ENCODE peak calls at places on chromosomes 1 and 21, in four cellular contexts. Y is A549, N is endothelial cell of umbilical vein, K is K562. F is an unnamed sample.

GRCh38 chr1:4711191-4711915 is 56.9 kb downstream of the AJAP1 start:
- DNase-seq in Y (no peak), N (no peak), K (no peak), F (no peak)

GRCh38 chr1:157566484-157567300 is 14.4 kb upstream of the FCRL5 start:
- DNase-seq in Y (no peak), N (no peak), K (no peak), F (peak)

GRCh38 chr1:19395678-19396192 is 83.6 kb downstream of the SLC66A1 start:
- DNase-seq in Y (no peak), N (no peak), K (no peak), F (no peak)

GRCh38 chr21:43369596-43370090 is 57.3 kb downstream of the SIK1 start:
- DNase-seq in Y (no peak), N (no peak), K (no peak), F (no peak)

GRCh38 chr1:81974222-81974841 is 173.6 kb downstream of the ADGRL2 start:
- DNase-seq in Y (no peak), N (no peak), K (no peak), F (no peak)

GRCh38 chr1:26014179-26014578 is 7.4 kb upstream of the EXTL1 start:
- DNase-seq in Y (no peak), N (no peak), K (no peak), F (no peak)

GRCh38 chr1:19485362-19486187 is at the start of gene CAPZB:
- DNase-seq in Y (peak), N (peak), K (peak), F (peak)

GRCh38 chr1:17852383-17852782 is 97.2 kb downstream of the ACTL8 start:
- DNase-seq in Y (no peak), N (no peak), K (no peak), F (no peak)

GRCh38 chr1:181855380-181855779 is 206.1 kb downstream of the ZNF648 start:
- DNase-seq in Y (no peak), N (no peak), K (no peak), F (no peak)
- TF ChIP-seq MAX in Y (no peak), N (no peak), K (no peak), F (no peak)

GRCh38 chr1:242318140-242318539 is 206.4 kb downstream of the PLD5 start:
- DNase-seq in Y (no peak), N (no peak), K (no peak), F (no peak)
- TF ChIP-seq MYC in Y (no peak), N (no peak), K (no peak), F (no peak)

GRCh38 chr1:204520834-204521709 is 4.9 kb downstream of the MDM4 start:
- DNase-seq in Y (no peak), N (no peak), K (no peak), F (peak)

GRCh38 chr1:204528677-204529076 is 12.5 kb downstream of the MDM4 start:
- DNase-seq in Y (no peak), N (no peak), K (no peak), F (no peak)

GRCh38 chr1:204528241-204528640 is 12.0 kb downstream of the MDM4 start:
- DNase-seq in Y (no peak), N (no peak), K (no peak), F (no peak)

GRCh38 chr1:204524986-204525385 is 8.8 kb downstream of the MDM4 start:
- DNase-seq in Y (no peak), N (no peak), K (no peak), F (no peak)

GRCh38 chr1:204523605-204524215 is 7.5 kb downstream of the MDM4 start:
- DNase-seq in Y (no peak), N (no peak), K (no peak), F (peak)
- TF ChIP-seq MAX in Y (no peak), N (no peak), K (no peak), F (no peak)

DNA sequence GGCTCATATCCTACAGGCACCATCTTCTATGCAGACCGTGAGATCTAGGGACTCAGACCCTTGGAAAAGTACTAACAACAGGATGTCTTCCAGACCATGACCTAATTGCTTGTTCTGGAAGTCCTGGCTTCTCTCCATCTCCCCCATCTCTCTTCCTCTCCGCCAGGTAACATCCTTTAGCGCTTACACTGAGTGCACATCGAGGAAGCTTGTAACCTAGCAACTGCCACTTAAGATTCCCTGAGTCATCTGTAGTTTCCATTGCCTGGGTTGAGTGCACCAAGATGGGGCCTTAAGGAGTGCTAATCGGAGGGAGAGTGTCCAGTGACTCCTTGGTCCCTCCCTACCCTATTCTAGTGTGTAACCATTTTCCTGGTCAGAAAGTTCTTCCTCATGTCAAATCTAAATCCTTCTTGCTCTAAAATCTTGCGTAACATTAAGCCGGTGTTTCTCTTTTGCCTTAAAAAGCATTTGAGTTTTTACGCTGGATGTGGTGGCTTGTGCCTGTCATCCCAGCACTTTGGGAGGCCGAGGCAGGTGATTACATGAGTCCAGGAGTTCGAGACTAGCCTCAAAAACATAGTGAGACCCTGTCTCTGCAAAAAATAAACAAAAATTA is 9.7 kb downstream of the KLHDC8A start:
- DNase-seq in Y (no peak), N (no peak), K (no peak), F (no peak)
- TF ChIP-seq MYC in Y (no peak), N (no peak), K (no peak), F (no peak)

GRCh38 chr1:220498188-220498587 is 29.7 kb upstream of the MARK1 start:
- DNase-seq in Y (no peak), N (no peak), K (no peak), F (no peak)
- TF ChIP-seq MAX in Y (no peak), N (no peak), K (no peak), F (no peak)

GRCh38 chr1:40337448-40337847 is 20.4 kb upstream of the COL9A2 start:
- DNase-seq in Y (no peak), N (no peak), K (no peak), F (no peak)
- TF ChIP-seq MYC in Y (no peak), N (no peak), K (no peak), F (no peak)

GRCh38 chr1:41493117-41493536 is 8.6 kb upstream of the EDN2 start:
- DNase-seq in Y (peak), N (peak), K (peak), F (peak)
- TF ChIP-seq MAX in Y (peak), N (no peak), K (no peak), F (no peak)

DNA sequence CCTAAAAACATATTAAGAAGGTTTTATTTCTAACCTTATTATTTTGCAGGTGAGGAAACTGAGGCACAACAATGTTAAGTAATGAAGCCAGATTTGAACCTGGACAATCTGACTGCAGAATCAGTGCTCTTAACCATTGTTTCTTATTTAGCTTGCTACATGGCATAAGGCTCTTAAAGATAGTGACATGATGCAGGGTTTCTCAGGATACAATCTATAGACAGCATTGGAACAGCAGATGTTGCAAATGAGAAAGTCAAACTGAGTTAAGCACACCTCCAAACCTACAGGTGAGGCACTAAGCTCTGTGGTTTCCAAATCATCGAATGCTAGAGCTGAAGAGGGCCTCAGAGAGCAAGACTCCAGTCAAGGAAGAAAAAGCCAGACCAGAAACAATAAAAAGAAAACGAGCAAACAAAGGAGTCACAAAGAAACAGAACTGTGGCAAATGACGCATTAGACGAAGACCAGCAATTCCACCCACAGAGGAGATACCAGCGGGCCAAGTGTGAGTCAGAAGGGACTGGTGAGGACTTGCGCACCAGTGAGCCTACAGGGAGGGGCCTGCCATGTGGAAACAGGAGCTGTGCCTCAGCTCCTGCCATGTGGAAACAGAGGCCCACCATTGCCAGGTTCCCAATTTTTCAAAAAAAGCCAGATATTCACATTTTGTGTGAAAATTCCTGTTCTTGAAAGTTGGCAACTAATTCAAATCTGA is 14.4 kb downstream of the CD58 start:
- DNase-seq in Y (no peak), N (no peak), K (peak), F (peak)
- TF ChIP-seq MYC in Y (peak), N (no peak), K (no peak), F (peak)

F was measured in NB4.